ENCODE peak calls at places on chromosomes 4 and X, in four cellular contexts. O is foreskin fibroblast, P is AG04449, Z is A549. W is an unnamed sample.

GRCh38 chr4:5787311-5787710 is 76.3 kb downstream of the EVC start:
- DNase-seq in O (no peak), P (no peak), Z (no peak), W (no peak)

GRCh38 chrX:56764153-56764974 is 35.3 kb downstream of the NBDY start:
- DNase-seq in O (peak; percentile 78), P (no peak), Z (peak; percentile 43), W (peak; percentile 4)

GRCh38 chrX:122567911-122568310 is 616.2 kb upstream of the GRIA3 start:
- DNase-seq in O (peak; percentile 18), P (no peak), Z (no peak), W (no peak)

GRCh38 chr4:123554819-123555499 is 158.4 kb downstream of the SPRY1 start:
- DNase-seq in O (no peak), P (no peak), Z (no peak), W (no peak)

GRCh38 chr4:76624271-76624681 is 189.2 kb downstream of the SHROOM3 start:
- DNase-seq in O (peak; percentile 92), P (peak; percentile 88), Z (no peak), W (peak; percentile 96)

GRCh38 chr4:168162604-168163003 is 70.3 kb downstream of the ANXA10 start:
- DNase-seq in O (peak; percentile 15), P (no peak), Z (no peak), W (no peak)

GRCh38 chrX:134746379-134746723 is 88.1 kb upstream of the PLAC1 start:
- DNase-seq in O (no peak), P (no peak), Z (no peak), W (no peak)

GRCh38 chrX:101977091-101977490 is 45.3 kb upstream of the ZMAT1 start:
- DNase-seq in O (no peak), P (no peak), Z (no peak), W (no peak)

GRCh38 chr4:164935363-164935762 is 42.1 kb downstream of the TRIM61 start:
- DNase-seq in O (no peak), P (no peak), Z (no peak), W (no peak)

GRCh38 chr4:182212211-182212761 is 30.9 kb upstream of the TENM3 start:
- DNase-seq in O (peak; percentile 78), P (no peak), Z (no peak), W (no peak)

GRCh38 chr4:3486556-3487270 is 23.6 kb downstream of the DOK7 start:
- DNase-seq in O (no peak), P (no peak), Z (no peak), W (no peak)

DNA sequence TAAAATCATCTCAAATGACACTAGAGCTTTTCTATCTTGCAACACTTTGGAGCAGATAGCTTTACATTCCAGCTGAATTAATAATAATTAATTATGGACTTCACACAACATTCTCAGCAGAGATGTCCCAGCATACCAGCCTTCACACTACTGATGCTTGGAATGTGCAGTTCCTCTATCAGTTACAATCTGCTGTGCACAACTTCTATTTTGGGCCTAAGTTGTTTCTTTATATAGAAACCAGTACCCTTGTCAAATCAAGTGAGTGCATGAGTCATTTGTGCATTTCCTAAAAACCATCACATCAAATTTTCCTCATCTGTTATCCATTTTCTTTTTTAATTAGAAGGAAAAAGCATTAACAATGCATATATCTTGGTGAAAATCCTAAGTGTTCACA is 8.8 kb upstream of the RASL11B start:
- DNase-seq in O (peak; percentile 81), P (peak; percentile 74), Z (no peak), W (no peak)
- H3K4me3 ChIP-seq in O (no peak overlapping the region), P (no peak overlapping the region), Z (no peak overlapping the region), W (no peak overlapping the region)

DNA sequence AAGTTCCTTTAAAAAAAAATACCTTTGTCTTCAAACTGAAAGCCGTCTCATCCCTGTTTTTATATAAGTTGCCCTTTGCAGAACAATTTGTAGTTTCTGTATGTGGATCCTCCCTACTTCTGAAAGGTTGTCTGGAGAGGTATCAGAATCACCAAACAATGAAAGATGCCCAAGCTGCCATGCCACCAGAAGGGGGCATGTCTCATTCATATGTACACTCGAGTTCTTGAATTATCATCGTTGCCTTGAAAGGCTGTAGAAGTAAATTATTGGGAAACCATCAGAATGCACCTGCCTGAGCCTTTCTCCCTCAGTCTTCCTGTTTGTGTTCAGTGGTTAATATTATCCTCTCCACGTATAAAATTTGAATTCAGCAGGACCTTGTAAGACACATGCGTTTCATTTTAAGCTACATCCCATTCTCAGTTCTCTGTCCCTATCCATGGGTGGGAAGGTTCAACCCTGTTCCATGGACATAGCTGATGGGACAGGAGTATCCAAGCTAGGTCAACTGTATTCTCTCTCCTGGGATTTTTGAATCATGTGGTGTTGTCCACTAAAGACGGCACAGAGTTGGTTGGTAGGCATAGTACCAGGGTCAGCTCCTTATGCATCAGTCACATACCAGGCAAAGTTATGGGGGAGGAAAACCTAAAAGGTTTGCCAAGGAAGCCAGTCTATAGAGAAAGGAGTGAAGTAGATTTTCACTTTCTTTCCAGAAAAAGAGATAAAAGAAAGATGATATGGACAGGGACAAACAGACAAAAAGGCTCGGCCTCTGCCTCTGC is 24.0 kb downstream of the GALNT7 start:
- DNase-seq in O (no peak), P (no peak), Z (no peak), W (no peak)
- TF ChIP-seq CTCF in O (no peak), P (no peak), Z (peak; percentile 19), W (peak; percentile 38)

GRCh38 chrX:153494061-153494460 is 719 bp upstream of the BGN start:
- DNase-seq in O (peak; percentile 37), P (no peak), Z (no peak), W (no peak)

GRCh38 chrX:153495903-153496629 is 1.3 kb downstream of the BGN start:
- DNase-seq in O (peak; percentile 22), P (no peak), Z (no peak), W (no peak)

GRCh38 chrX:153493085-153493484 is 1.7 kb upstream of the BGN start:
- DNase-seq in O (no peak), P (no peak), Z (no peak), W (no peak)

GRCh38 chrX:153494541-153495361 is at the start of gene BGN:
- DNase-seq in O (peak; percentile 75), P (no peak), Z (peak; percentile 15), W (no peak)

GRCh38 chrX:153495362-153495751 is 577 bp downstream of the BGN start:
- DNase-seq in O (peak; percentile 70), P (no peak), Z (no peak), W (no peak)
- H3K4me3 ChIP-seq in O (peak overlapping the region; percentile 60), P (peak overlapping the region; percentile 72), Z (no peak overlapping the region), W (no peak overlapping the region)

GRCh38 chr4:17124767-17125166 is 226.3 kb upstream of the LDB2 start:
- DNase-seq in O (no peak), P (no peak), Z (no peak), W (no peak)
- TF ChIP-seq CTCF in O (peak; percentile 5), P (no peak), Z (no peak), W (peak; percentile 28)

GRCh38 chrX:154542723-154543424 is 3.8 kb downstream of the G6PD start:
- DNase-seq in O (no peak), P (no peak), Z (peak; percentile 55), W (no peak)
- H3K4me3 ChIP-seq in O (no peak overlapping the region), P (no peak overlapping the region), Z (peak overlapping the region; percentile 95), W (no peak overlapping the region)

DNA sequence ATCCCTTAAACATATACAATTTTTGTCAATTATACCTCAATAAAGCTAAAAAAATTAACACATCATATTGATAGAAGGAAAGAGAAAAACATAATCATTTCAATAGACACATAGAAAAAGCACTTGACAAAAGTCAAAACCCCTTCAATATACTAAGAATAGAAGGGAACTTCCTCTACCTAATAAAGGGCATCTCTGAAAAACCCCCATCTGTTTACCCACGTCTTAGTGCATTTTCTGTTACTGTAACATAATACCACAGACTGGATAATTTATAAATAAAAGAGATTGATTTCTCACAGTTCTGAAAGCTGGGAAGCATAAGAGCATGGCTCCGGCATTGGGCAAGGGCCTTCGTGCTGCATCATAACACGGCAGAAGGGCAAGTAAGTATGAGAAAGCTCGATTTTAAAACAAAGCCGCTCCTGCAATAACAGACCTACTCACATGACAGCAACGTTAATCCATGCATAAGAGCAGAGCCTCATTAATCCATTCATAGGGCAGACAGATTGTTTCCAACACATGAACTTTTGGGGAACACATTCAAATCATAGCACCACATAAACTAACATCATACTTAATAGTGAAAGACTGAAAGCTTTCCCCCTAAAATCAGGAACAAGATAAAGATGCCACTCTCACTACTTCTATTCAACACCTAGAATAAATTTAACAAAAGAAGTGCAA is 15.7 kb downstream of the STEEP1 start:
- DNase-seq in O (no peak), P (no peak), Z (no peak), W (no peak)
- TF ChIP-seq CTCF in O (no peak), P (no peak), Z (no peak), W (no peak)

DNA sequence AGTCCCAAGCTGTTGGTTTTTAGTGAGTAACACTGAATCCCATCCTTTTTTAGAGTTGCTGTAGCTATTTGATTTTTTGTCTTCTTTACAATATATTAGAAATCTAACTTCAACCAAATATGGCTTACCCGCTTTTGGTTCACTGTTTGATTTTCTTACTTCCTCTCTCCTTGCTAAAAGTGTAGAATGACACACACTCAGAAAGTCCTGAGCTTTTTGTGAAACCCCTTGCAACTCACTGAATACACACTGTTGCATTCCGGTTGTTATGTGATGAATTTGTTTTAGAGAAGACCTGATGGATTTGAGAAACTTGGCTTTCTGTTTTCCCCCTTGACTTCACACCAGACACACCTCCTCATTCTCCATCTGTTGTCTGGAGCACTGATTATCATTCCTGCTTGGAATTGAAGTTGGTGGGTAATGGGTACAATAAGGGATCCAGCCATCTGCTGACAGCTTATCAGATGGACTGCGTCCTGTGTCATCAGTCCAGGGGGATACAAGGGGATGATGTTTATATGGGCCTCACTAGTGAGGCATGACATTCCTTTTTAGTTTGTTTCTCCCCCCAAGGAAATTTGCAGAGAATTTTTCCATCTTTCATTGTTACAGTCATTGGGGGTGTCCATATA is 5.2 kb downstream of the TMEM164 start:
- DNase-seq in O (no peak), P (no peak), Z (no peak), W (no peak)
- H3K4me3 ChIP-seq in O (no peak overlapping the region), P (no peak overlapping the region), Z (no peak overlapping the region), W (no peak overlapping the region)